ENCODE peak calls at places on chromosomes 1 and 21, in five cellular contexts. N, M, O, E and B are unnamed samples.
A peak's percentile ranks its signal among the peaks of the same experiment; 100 is the strongest.

GRCh38 chr1:153774780-153775431 is at the start of gene SLC27A3:
- DNase-seq in E (peak; percentile 88), O (peak; percentile 73), N (peak; percentile 78), M (peak; percentile 90), B (no peak)

GRCh38 chr1:209875510-209875909 is 47.7 kb downstream of the UTP25 start:
- DNase-seq in E (no peak), O (no peak), N (peak; percentile 69), M (no peak), B (no peak)

GRCh38 chr1:43300661-43301094 is at the start of gene TIE1:
- DNase-seq in M (no peak), N (peak; percentile 54), O (no peak), E (no peak), B (no peak)

GRCh38 chr21:15564907-15565306 is 164.9 kb upstream of the USP25 start:
- DNase-seq in E (no peak), M (no peak), O (no peak), N (no peak), B (no peak)

GRCh38 chr1:5200006-5200405 is 545.6 kb downstream of the AJAP1 start:
- DNase-seq in N (no peak), E (no peak), M (no peak), O (no peak), B (no peak)

GRCh38 chr1:22225858-22226584 is 83.1 kb upstream of the WNT4 start:
- DNase-seq in N (no peak), E (no peak), O (no peak), M (no peak), B (no peak)

GRCh38 chr1:87702455-87702854 is 373.8 kb downstream of the LMO4 start:
- DNase-seq in M (no peak), N (no peak), E (no peak), O (no peak), B (no peak)

GRCh38 chr1:161792740-161793139 is 26.6 kb downstream of the ATF6 start:
- DNase-seq in N (no peak), O (no peak), E (no peak), M (no peak), B (no peak)

GRCh38 chr1:45488978-45489377 is 2.0 kb downstream of the TESK2 start:
- DNase-seq in N (no peak), O (no peak), M (no peak), E (peak; percentile 21), B (no peak)

GRCh38 chr21:41029573-41029972 is 138.4 kb upstream of the BACE2 start:
- DNase-seq in O (no peak), E (no peak), M (no peak), N (no peak), B (no peak)

GRCh38 chr1:107926436-107927080 is 38.4 kb downstream of the VAV3 start:
- DNase-seq in N (no peak), M (no peak), E (no peak), O (no peak), B (no peak)

GRCh38 chr1:83751602-83752001 is 247.3 kb downstream of the TTLL7 start:
- DNase-seq in O (no peak), E (no peak), N (no peak), M (no peak), B (no peak)

GRCh38 chr1:234309598-234310459 is 63.4 kb upstream of the COA6 start:
- DNase-seq in M (no peak), E (peak; percentile 71), N (peak; percentile 88), O (peak; percentile 75), B (no peak)

GRCh38 chr1:28966617-28967016 is 52.2 kb downstream of the EPB41 start:
- DNase-seq in E (no peak), O (no peak), M (no peak), N (no peak), B (no peak)

GRCh38 chr1:67987046-67987799 is 63.2 kb downstream of the DIRAS3 start:
- DNase-seq in E (no peak), M (no peak), O (no peak), N (no peak), B (no peak)

GRCh38 chr1:167714098-167714850 is 7.5 kb upstream of the MPZL1 start:
- DNase-seq in N (peak; percentile 96), O (peak; percentile 92), E (peak; percentile 92), M (peak; percentile 95), B (no peak)

GRCh38 chr1:193850745-193851144 is 664.3 kb upstream of the B3GALT2 start:
- DNase-seq in M (no peak), O (no peak), E (no peak), N (no peak), B (no peak)

GRCh38 chr1:110338200-110339039 is 757 bp upstream of the RBM15 start:
- DNase-seq in M (peak; percentile 94), O (peak; percentile 96), E (peak; percentile 97), N (peak; percentile 95), B (peak; percentile 100)

GRCh38 chr1:172870901-172871606 is 179.7 kb downstream of the TNFSF18 start:
- DNase-seq in N (no peak), O (no peak), M (no peak), E (no peak), B (no peak)

GRCh38 chr1:204410764-204411450 is 710 bp downstream of the PPP1R15B start:
- DNase-seq in E (peak; percentile 65), N (peak; percentile 74), O (peak; percentile 54), M (no peak), B (no peak)

GRCh38 chr1:99472893-99473292 is 173.0 kb upstream of the PALMD start:
- DNase-seq in M (no peak), N (no peak), O (no peak), E (no peak), B (no peak)

GRCh38 chr1:21904725-21905520 is 32.2 kb downstream of the HSPG2 start:
- DNase-seq in N (peak; percentile 76), O (peak; percentile 91), E (peak; percentile 45), M (no peak), B (no peak)

GRCh38 chr1:116544588-116545358 is 26.1 kb downstream of the CD58 start:
- DNase-seq in O (no peak), E (no peak), N (no peak), M (no peak), B (no peak)

GRCh38 chr1:116545359-116545705 is 25.5 kb downstream of the CD58 start:
- DNase-seq in N (no peak), E (no peak), O (no peak), M (no peak), B (no peak)

DNA sequence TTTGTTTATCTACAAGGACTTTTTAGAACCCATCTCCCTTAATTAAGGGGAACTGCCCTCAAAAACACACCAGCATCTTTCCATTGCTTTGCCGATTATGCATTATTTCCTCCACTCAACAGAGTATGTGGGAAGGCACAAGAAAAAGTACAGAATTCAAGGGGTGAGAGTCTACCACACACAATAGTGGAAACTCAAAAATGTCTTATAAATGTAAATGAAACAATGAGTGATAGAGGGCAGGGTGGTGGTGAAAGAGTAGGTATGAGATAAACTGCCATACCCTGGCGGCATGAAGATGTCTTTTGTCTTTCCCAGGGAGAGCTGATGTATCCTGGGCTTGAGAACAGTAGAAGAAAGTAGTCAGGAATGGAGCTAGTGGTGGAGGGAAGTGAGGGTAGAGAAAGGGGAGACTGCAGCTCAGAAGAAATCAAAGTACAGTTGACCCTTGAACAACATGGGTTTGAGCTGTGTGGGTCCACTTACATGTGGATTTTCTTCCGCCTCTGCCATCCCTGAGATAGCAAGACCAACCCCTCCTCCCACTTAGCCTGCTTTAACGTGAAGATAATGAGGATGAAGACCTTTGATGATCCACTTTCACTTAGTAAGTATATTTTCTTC is 24.4 kb downstream of the CD58 start:
- DNase-seq in O (no peak), M (no peak), N (no peak), E (no peak), B (no peak)
- H3K4me1 ChIP-seq in O (no peaks in the 10 kb centered on the region), M (no peaks in the 10 kb centered on the region), N (no peaks in the 10 kb centered on the region), E (no peaks in the 10 kb centered on the region), B (peaks cover 4% of the 10 kb centered on the region)

DNA sequence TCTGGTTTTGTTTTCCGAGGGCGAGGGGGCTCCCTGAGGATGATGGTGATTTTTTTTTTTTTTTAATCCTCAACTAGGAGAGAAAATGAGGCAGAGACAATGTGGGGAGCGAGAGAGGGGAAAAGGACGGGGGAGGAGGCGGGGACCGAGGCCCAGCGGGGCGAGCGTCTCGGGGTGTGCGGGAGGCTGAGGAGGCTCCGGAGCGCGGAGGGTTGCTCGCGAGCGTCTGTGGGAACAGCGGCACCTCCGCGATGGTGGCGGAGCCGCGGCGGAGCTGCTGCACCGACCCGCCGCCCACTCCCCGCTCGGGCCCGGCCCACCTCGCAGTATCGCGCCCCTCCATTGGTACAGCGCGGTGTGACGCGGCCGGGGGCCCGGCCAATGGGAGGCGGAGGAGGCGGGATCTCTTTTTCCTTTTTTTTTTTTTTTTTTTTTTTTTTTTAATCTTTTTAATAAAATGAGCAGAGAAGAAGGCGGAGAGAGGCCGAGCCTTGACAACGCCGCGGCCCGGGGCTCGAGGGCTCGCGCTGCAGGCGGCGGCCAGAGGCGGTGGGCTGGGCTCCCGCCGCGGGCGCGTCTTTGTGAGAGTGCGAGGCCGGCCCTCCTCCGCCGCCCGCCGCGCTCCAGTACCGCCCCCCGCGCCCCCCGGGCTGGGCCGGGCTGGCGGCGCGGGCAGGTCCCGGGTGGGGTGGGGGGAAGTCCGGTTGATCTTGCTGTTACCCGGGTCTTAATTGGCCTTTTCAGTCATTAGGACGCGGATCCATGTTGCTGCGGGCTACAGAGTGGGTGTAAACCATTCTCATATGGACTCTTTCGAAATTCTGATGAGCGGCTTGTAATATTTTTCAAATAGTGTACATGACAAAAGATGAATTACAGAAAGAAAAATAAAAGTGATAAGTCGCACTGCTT is at the start of gene RERE:
- DNase-seq in E (peak; percentile 95), O (peak; percentile 95), M (peak; percentile 97), N (peak; percentile 97), B (peak; percentile 91)
- TF ChIP-seq POLR2A in E (peak; percentile 93), O (no peak), M (peak; percentile 92), N (peak; percentile 99), B (peak; percentile 63)

GRCh38 chr1:93611656-93612055 is 70.0 kb downstream of the BCAR3 start:
- DNase-seq in E (no peak), O (no peak), N (no peak), M (no peak), B (no peak)

GRCh38 chr1:93614550-93615200 is 67.0 kb downstream of the BCAR3 start:
- DNase-seq in O (peak; percentile 79), N (peak; percentile 42), E (peak; percentile 67), M (no peak), B (no peak)

GRCh38 chr1:93613895-93614294 is 67.7 kb downstream of the BCAR3 start:
- DNase-seq in M (peak; percentile 71), N (peak; percentile 69), E (peak; percentile 75), O (peak; percentile 54), B (no peak)

GRCh38 chr1:93615201-93616150 is 66.2 kb downstream of the BCAR3 start:
- DNase-seq in M (no peak), N (peak; percentile 49), E (peak; percentile 60), O (no peak), B (no peak)

GRCh38 chr1:93612510-93612909 is 69.1 kb downstream of the BCAR3 start:
- DNase-seq in M (no peak), E (no peak), O (no peak), N (peak; percentile 29), B (no peak)
- H3K4me1 ChIP-seq in M (peaks cover 12% of the 10 kb centered on the region), E (peaks cover 53% of the 10 kb centered on the region), O (peaks cover 97% of the 10 kb centered on the region), N (peaks cover 58% of the 10 kb centered on the region), B (peaks cover 54% of the 10 kb centered on the region)

GRCh38 chr1:4109626-4109940 is 209.5 kb upstream of the C1orf174 start:
- DNase-seq in E (peak; percentile 28), N (no peak), O (no peak), M (no peak), B (no peak)

GRCh38 chr1:4110888-4111287 is 210.8 kb upstream of the C1orf174 start:
- DNase-seq in E (peak; percentile 3), M (no peak), O (no peak), N (no peak), B (no peak)

GRCh38 chr1:4108341-4108740 is 208.3 kb upstream of the C1orf174 start:
- DNase-seq in E (peak; percentile 31), N (no peak), O (no peak), M (no peak), B (no peak)

GRCh38 chr1:4107291-4107690 is 207.2 kb upstream of the C1orf174 start:
- DNase-seq in M (no peak), E (peak; percentile 37), O (no peak), N (no peak), B (no peak)

GRCh38 chr1:4108741-4109625 is 208.9 kb upstream of the C1orf174 start:
- DNase-seq in N (peak; percentile 58), M (no peak), E (peak; percentile 33), O (no peak), B (no peak)
- TF ChIP-seq POLR2A in N (no peak), M (no peak), E (no peak), O (no peak), B (no peak)